ENCODE peak calls at places on chromosomes 4 and X, in ten cellular contexts. One of them, this sample, is unnamed.

GRCh38 chr4:106529348-106530033 is 160.9 kb upstream of the GIMD1 start:
- DNase-seq in CD4-positive, alpha-beta memory T cell: no peak
- DNase-seq in activated T-cell treated with anti-CD3 and anti-CD28 coated beads for 24 hours: no peak
- DNase-seq in neural progenitor cell: no peak
- DNase-seq in activated gamma-delta T cell treated with Interleukin-2 at 50 U/mL for 16 hours: no peak
- DNase-seq in pancreas: no peak
- DNase-seq in cardiac muscle cell: peak; percentile 9
- DNase-seq in mammary epithelial cell: peak; percentile 82
- DNase-seq in ovary: no peak
- DNase-seq in NCI-H1436: no peak
- DNase-seq in this sample: no peak

GRCh38 chr4:784401-785331 is 41.3 kb downstream of the CPLX1 start:
- DNase-seq in CD4-positive, alpha-beta memory T cell: no peak
- DNase-seq in activated T-cell treated with anti-CD3 and anti-CD28 coated beads for 24 hours: no peak
- DNase-seq in neural progenitor cell: no peak
- DNase-seq in activated gamma-delta T cell treated with Interleukin-2 at 50 U/mL for 16 hours: no peak
- DNase-seq in pancreas: no peak
- DNase-seq in cardiac muscle cell: no peak
- DNase-seq in mammary epithelial cell: no peak
- DNase-seq in ovary: no peak
- DNase-seq in NCI-H1436: no peak
- DNase-seq in this sample: no peak

GRCh38 chr4:165326831-165327210 is 648 bp upstream of the MSMO1 start:
- DNase-seq in CD4-positive, alpha-beta memory T cell: no peak
- DNase-seq in activated T-cell treated with anti-CD3 and anti-CD28 coated beads for 24 hours: no peak
- DNase-seq in neural progenitor cell: peak; percentile 22
- DNase-seq in activated gamma-delta T cell treated with Interleukin-2 at 50 U/mL for 16 hours: no peak
- DNase-seq in pancreas: peak; percentile 44
- DNase-seq in cardiac muscle cell: peak; percentile 38
- DNase-seq in mammary epithelial cell: peak; percentile 50
- DNase-seq in ovary: peak; percentile 56
- DNase-seq in NCI-H1436: no peak
- DNase-seq in this sample: peak; percentile 48

GRCh38 chrX:35098419-35098818 is 155.8 kb downstream of the FAM47B start:
- DNase-seq in CD4-positive, alpha-beta memory T cell: no peak
- DNase-seq in activated T-cell treated with anti-CD3 and anti-CD28 coated beads for 24 hours: no peak
- DNase-seq in neural progenitor cell: no peak
- DNase-seq in activated gamma-delta T cell treated with Interleukin-2 at 50 U/mL for 16 hours: no peak
- DNase-seq in pancreas: no peak
- DNase-seq in cardiac muscle cell: peak; percentile 19
- DNase-seq in mammary epithelial cell: no peak
- DNase-seq in ovary: no peak
- DNase-seq in NCI-H1436: no peak
- DNase-seq in this sample: no peak

GRCh38 chr4:74327751-74328150 is 19.5 kb downstream of the EPGN start:
- DNase-seq in CD4-positive, alpha-beta memory T cell: no peak
- DNase-seq in activated T-cell treated with anti-CD3 and anti-CD28 coated beads for 24 hours: no peak
- DNase-seq in neural progenitor cell: no peak
- DNase-seq in activated gamma-delta T cell treated with Interleukin-2 at 50 U/mL for 16 hours: no peak
- DNase-seq in pancreas: no peak
- DNase-seq in cardiac muscle cell: no peak
- DNase-seq in mammary epithelial cell: peak; percentile 67
- DNase-seq in ovary: no peak
- DNase-seq in NCI-H1436: no peak
- DNase-seq in this sample: no peak

GRCh38 chr4:91233164-91233563 is 1070.6 kb upstream of the GRID2 start:
- DNase-seq in CD4-positive, alpha-beta memory T cell: no peak
- DNase-seq in activated T-cell treated with anti-CD3 and anti-CD28 coated beads for 24 hours: no peak
- DNase-seq in neural progenitor cell: no peak
- DNase-seq in activated gamma-delta T cell treated with Interleukin-2 at 50 U/mL for 16 hours: no peak
- DNase-seq in pancreas: no peak
- DNase-seq in cardiac muscle cell: no peak
- DNase-seq in mammary epithelial cell: no peak
- DNase-seq in ovary: no peak
- DNase-seq in NCI-H1436: no peak
- DNase-seq in this sample: no peak

GRCh38 chr4:55173580-55173979 is 48.2 kb upstream of the KDR start:
- DNase-seq in CD4-positive, alpha-beta memory T cell: no peak
- DNase-seq in activated T-cell treated with anti-CD3 and anti-CD28 coated beads for 24 hours: no peak
- DNase-seq in neural progenitor cell: no peak
- DNase-seq in activated gamma-delta T cell treated with Interleukin-2 at 50 U/mL for 16 hours: no peak
- DNase-seq in pancreas: no peak
- DNase-seq in cardiac muscle cell: peak; percentile 71
- DNase-seq in mammary epithelial cell: peak; percentile 60
- DNase-seq in ovary: no peak
- DNase-seq in NCI-H1436: no peak
- DNase-seq in this sample: no peak

GRCh38 chrX:118802857-118803256 is 20.8 kb upstream of the ZCCHC12 start:
- DNase-seq in CD4-positive, alpha-beta memory T cell: no peak
- DNase-seq in activated T-cell treated with anti-CD3 and anti-CD28 coated beads for 24 hours: no peak
- DNase-seq in neural progenitor cell: no peak
- DNase-seq in activated gamma-delta T cell treated with Interleukin-2 at 50 U/mL for 16 hours: no peak
- DNase-seq in pancreas: no peak
- DNase-seq in cardiac muscle cell: peak; percentile 80
- DNase-seq in mammary epithelial cell: no peak
- DNase-seq in ovary: no peak
- DNase-seq in NCI-H1436: no peak
- DNase-seq in this sample: no peak

GRCh38 chrX:107982356-107982755 is at the start of gene TEX13B:
- DNase-seq in CD4-positive, alpha-beta memory T cell: no peak
- DNase-seq in activated T-cell treated with anti-CD3 and anti-CD28 coated beads for 24 hours: no peak
- DNase-seq in neural progenitor cell: no peak
- DNase-seq in activated gamma-delta T cell treated with Interleukin-2 at 50 U/mL for 16 hours: no peak
- DNase-seq in pancreas: no peak
- DNase-seq in cardiac muscle cell: no peak
- DNase-seq in mammary epithelial cell: no peak
- DNase-seq in ovary: no peak
- DNase-seq in NCI-H1436: no peak
- DNase-seq in this sample: no peak

GRCh38 chr4:101345596-101346311 is 1.6 kb downstream of the PPP3CA start:
- DNase-seq in CD4-positive, alpha-beta memory T cell: peak; percentile 85
- DNase-seq in activated T-cell treated with anti-CD3 and anti-CD28 coated beads for 24 hours: peak; percentile 38
- DNase-seq in neural progenitor cell: peak; percentile 61
- DNase-seq in activated gamma-delta T cell treated with Interleukin-2 at 50 U/mL for 16 hours: peak; percentile 55
- DNase-seq in pancreas: peak; percentile 53
- DNase-seq in cardiac muscle cell: peak; percentile 65
- DNase-seq in mammary epithelial cell: peak; percentile 48
- DNase-seq in ovary: peak; percentile 80
- DNase-seq in NCI-H1436: peak; percentile 30
- DNase-seq in this sample: peak; percentile 62

GRCh38 chr4:69754926-69755580 is 5.4 kb downstream of the SULT1B1 start:
- DNase-seq in CD4-positive, alpha-beta memory T cell: no peak
- DNase-seq in activated T-cell treated with anti-CD3 and anti-CD28 coated beads for 24 hours: no peak
- DNase-seq in neural progenitor cell: no peak
- DNase-seq in activated gamma-delta T cell treated with Interleukin-2 at 50 U/mL for 16 hours: no peak
- DNase-seq in pancreas: peak; percentile 45
- DNase-seq in cardiac muscle cell: peak; percentile 11
- DNase-seq in mammary epithelial cell: no peak
- DNase-seq in ovary: no peak
- DNase-seq in NCI-H1436: no peak
- DNase-seq in this sample: no peak

GRCh38 chr4:6472387-6473263 is at the start of gene PPP2R2C:
- DNase-seq in CD4-positive, alpha-beta memory T cell: no peak
- DNase-seq in activated T-cell treated with anti-CD3 and anti-CD28 coated beads for 24 hours: no peak
- DNase-seq in neural progenitor cell: peak; percentile 82
- DNase-seq in activated gamma-delta T cell treated with Interleukin-2 at 50 U/mL for 16 hours: no peak
- DNase-seq in pancreas: no peak
- DNase-seq in cardiac muscle cell: no peak
- DNase-seq in mammary epithelial cell: no peak
- DNase-seq in ovary: no peak
- DNase-seq in NCI-H1436: no peak
- DNase-seq in this sample: no peak

GRCh38 chr4:70559924-70560323 is 32.1 kb upstream of the AMBN start:
- DNase-seq in CD4-positive, alpha-beta memory T cell: no peak
- DNase-seq in activated T-cell treated with anti-CD3 and anti-CD28 coated beads for 24 hours: no peak
- DNase-seq in neural progenitor cell: no peak
- DNase-seq in activated gamma-delta T cell treated with Interleukin-2 at 50 U/mL for 16 hours: no peak
- DNase-seq in pancreas: no peak
- DNase-seq in cardiac muscle cell: peak; percentile 10
- DNase-seq in mammary epithelial cell: no peak
- DNase-seq in ovary: no peak
- DNase-seq in NCI-H1436: no peak
- DNase-seq in this sample: no peak

GRCh38 chr4:5894266-5894665 is 1.4 kb upstream of the CRMP1 start:
- DNase-seq in CD4-positive, alpha-beta memory T cell: no peak
- DNase-seq in activated T-cell treated with anti-CD3 and anti-CD28 coated beads for 24 hours: no peak
- DNase-seq in neural progenitor cell: no peak
- DNase-seq in activated gamma-delta T cell treated with Interleukin-2 at 50 U/mL for 16 hours: no peak
- DNase-seq in pancreas: no peak
- DNase-seq in cardiac muscle cell: no peak
- DNase-seq in mammary epithelial cell: no peak
- DNase-seq in ovary: no peak
- DNase-seq in NCI-H1436: no peak
- DNase-seq in this sample: no peak

GRCh38 chrX:23901065-23901464 is 6.7 kb downstream of the APOO start:
- DNase-seq in CD4-positive, alpha-beta memory T cell: no peak
- DNase-seq in activated T-cell treated with anti-CD3 and anti-CD28 coated beads for 24 hours: no peak
- DNase-seq in neural progenitor cell: no peak
- DNase-seq in activated gamma-delta T cell treated with Interleukin-2 at 50 U/mL for 16 hours: no peak
- DNase-seq in pancreas: no peak
- DNase-seq in cardiac muscle cell: peak; percentile 68
- DNase-seq in mammary epithelial cell: peak; percentile 97
- DNase-seq in ovary: no peak
- DNase-seq in NCI-H1436: no peak
- DNase-seq in this sample: peak; percentile 23

GRCh38 chr4:127251423-127251822 is 381.3 kb upstream of the INTU start:
- DNase-seq in CD4-positive, alpha-beta memory T cell: no peak
- DNase-seq in activated T-cell treated with anti-CD3 and anti-CD28 coated beads for 24 hours: no peak
- DNase-seq in neural progenitor cell: no peak
- DNase-seq in activated gamma-delta T cell treated with Interleukin-2 at 50 U/mL for 16 hours: no peak
- DNase-seq in pancreas: no peak
- DNase-seq in cardiac muscle cell: peak; percentile 51
- DNase-seq in mammary epithelial cell: peak; percentile 51
- DNase-seq in ovary: no peak
- DNase-seq in NCI-H1436: no peak
- DNase-seq in this sample: no peak

GRCh38 chrX:27767387-27767786 is 40.4 kb upstream of the MAGEB10 start:
- DNase-seq in CD4-positive, alpha-beta memory T cell: no peak
- DNase-seq in activated T-cell treated with anti-CD3 and anti-CD28 coated beads for 24 hours: no peak
- DNase-seq in neural progenitor cell: no peak
- DNase-seq in activated gamma-delta T cell treated with Interleukin-2 at 50 U/mL for 16 hours: no peak
- DNase-seq in pancreas: no peak
- DNase-seq in cardiac muscle cell: no peak
- DNase-seq in mammary epithelial cell: no peak
- DNase-seq in ovary: no peak
- DNase-seq in NCI-H1436: no peak
- DNase-seq in this sample: no peak

GRCh38 chr4:6647582-6648230 is 7.2 kb downstream of the MRFAP1 start:
- DNase-seq in CD4-positive, alpha-beta memory T cell: no peak
- DNase-seq in activated T-cell treated with anti-CD3 and anti-CD28 coated beads for 24 hours: no peak
- DNase-seq in neural progenitor cell: no peak
- DNase-seq in activated gamma-delta T cell treated with Interleukin-2 at 50 U/mL for 16 hours: no peak
- DNase-seq in pancreas: no peak
- DNase-seq in cardiac muscle cell: no peak
- DNase-seq in mammary epithelial cell: no peak
- DNase-seq in ovary: no peak
- DNase-seq in NCI-H1436: no peak
- DNase-seq in this sample: no peak

GRCh38 chrX:154471870-154472684 is 7.0 kb downstream of the LAGE3 start:
- DNase-seq in CD4-positive, alpha-beta memory T cell: no peak
- DNase-seq in activated T-cell treated with anti-CD3 and anti-CD28 coated beads for 24 hours: no peak
- DNase-seq in neural progenitor cell: no peak
- DNase-seq in activated gamma-delta T cell treated with Interleukin-2 at 50 U/mL for 16 hours: no peak
- DNase-seq in pancreas: no peak
- DNase-seq in cardiac muscle cell: no peak
- DNase-seq in mammary epithelial cell: no peak
- DNase-seq in ovary: no peak
- DNase-seq in NCI-H1436: no peak
- DNase-seq in this sample: no peak